ENCODE peak calls at places on chromosomes 16 and 17, in ten cellular contexts. B is Panc1; W is psoas muscle; Z is ovary; J is naive thymus-derived CD4-positive, alpha-beta T cell; P is colonic mucosa; S is H9; K is cardiac muscle cell; X is small intestine; U is heart right ventricle. M is an unnamed sample.

GRCh38 chr17:50559674-50560184 is 786 bp upstream of the CACNA1G start:
- DNase-seq in B (no peak), W (peak; percentile 53), Z (peak; percentile 79), J (peak; percentile 23), P (peak; percentile 82), S (peak; percentile 98), K (peak; percentile 69), X (peak; percentile 52), U (peak; percentile 53), M (peak; percentile 60)

GRCh38 chr16:11743308-11744074 is 834 bp upstream of the TXNDC11 start:
- DNase-seq in B (peak; percentile 32), W (peak; percentile 50), Z (peak; percentile 35), J (peak; percentile 30), P (peak; percentile 45), S (no peak), K (peak; percentile 84), X (peak; percentile 52), U (no peak), M (peak; percentile 50)

GRCh38 chr16:83420206-83420760 is 387.5 kb upstream of the HSBP1 start:
- DNase-seq in B (no peak), W (no peak), Z (no peak), J (no peak), P (no peak), S (no peak), K (peak; percentile 69), X (no peak), U (no peak), M (no peak)

GRCh38 chr16:9840761-9841665 is 341.2 kb downstream of the GRIN2A start:
- DNase-seq in B (no peak), W (no peak), Z (no peak), J (no peak), P (no peak), S (no peak), K (no peak), X (no peak), U (no peak), M (no peak)

GRCh38 chr16:53282975-53283946 is 151.0 kb upstream of the RBL2 start:
- DNase-seq in B (peak; percentile 13), W (no peak), Z (no peak), J (no peak), P (no peak), S (no peak), K (peak; percentile 62), X (peak; percentile 51), U (no peak), M (peak; percentile 70)

GRCh38 chr16:69839798-69840409 is 77.8 kb downstream of the WWP2 start:
- DNase-seq in B (no peak), W (peak; percentile 34), Z (no peak), J (no peak), P (peak; percentile 89), S (no peak), K (no peak), X (peak; percentile 91), U (peak; percentile 52), M (peak; percentile 45)

GRCh38 chr17:43662432-43663141 is 865 bp upstream of the MEOX1 start:
- DNase-seq in B (no peak), W (no peak), Z (no peak), J (no peak), P (no peak), S (no peak), K (no peak), X (no peak), U (no peak), M (peak; percentile 80)

GRCh38 chr17:36862116-36862920 is 75.0 kb upstream of the LHX1 start:
- DNase-seq in B (no peak), W (no peak), Z (no peak), J (no peak), P (no peak), S (no peak), K (no peak), X (no peak), U (no peak), M (no peak)

GRCh38 chr17:20925954-20926353 is 116.9 kb downstream of the USP22 start:
- DNase-seq in B (no peak), W (no peak), Z (no peak), J (no peak), P (no peak), S (no peak), K (no peak), X (no peak), U (no peak), M (no peak)
- H3K4me1 ChIP-seq in B (no peaks in the 10 kb centered on the region), W (no peaks in the 10 kb centered on the region), Z (peaks cover 2% of the 10 kb centered on the region), J (no peaks in the 10 kb centered on the region), P (no peaks in the 10 kb centered on the region), S (no peaks in the 10 kb centered on the region), K (no peaks in the 10 kb centered on the region), X (no peaks in the 10 kb centered on the region), U (no peaks in the 10 kb centered on the region), M (peaks cover 1% of the 10 kb centered on the region)

GRCh38 chr16:35308674-35309073 is 1849.3 kb downstream of the TP53TG3F start:
- DNase-seq in B (no peak), W (no peak), Z (no peak), J (no peak), P (no peak), S (no peak), K (no peak), X (no peak), U (no peak), M (no peak)

GRCh38 chr16:35306915-35307314 is 1847.5 kb downstream of the TP53TG3F start:
- DNase-seq in B (no peak), W (no peak), Z (no peak), J (no peak), P (no peak), S (no peak), K (no peak), X (no peak), U (no peak), M (no peak)

GRCh38 chr16:35314298-35314697 is 1854.9 kb downstream of the TP53TG3F start:
- DNase-seq in B (no peak), W (no peak), Z (no peak), J (no peak), P (no peak), S (no peak), K (no peak), X (no peak), U (no peak), M (no peak)

GRCh38 chr16:35310999-35311398 is 1851.6 kb downstream of the TP53TG3F start:
- DNase-seq in B (no peak), W (no peak), Z (no peak), J (no peak), P (no peak), S (no peak), K (no peak), X (no peak), U (no peak), M (no peak)

DNA sequence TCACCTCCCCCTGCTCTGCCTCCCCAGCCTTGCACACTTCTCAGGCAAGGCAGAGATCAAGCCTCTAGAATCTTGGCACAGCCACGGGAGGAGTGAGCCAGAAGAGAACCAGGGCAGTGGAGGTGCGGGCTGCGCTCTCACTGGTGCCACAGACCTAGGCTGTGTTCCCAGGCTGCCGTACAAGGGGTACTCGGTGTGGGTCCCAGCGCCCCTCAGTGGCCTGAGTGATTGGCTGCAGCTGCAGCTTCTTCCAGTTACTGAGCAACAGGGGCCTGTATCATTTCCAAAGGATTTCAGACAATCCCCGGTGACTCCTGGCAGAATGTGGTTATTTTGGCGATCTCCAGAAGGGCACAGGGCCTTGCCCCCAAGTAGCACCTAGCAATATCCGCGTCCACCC is 1852.1 kb downstream of the TP53TG3F start:
- DNase-seq in B (no peak), W (no peak), Z (no peak), J (no peak), P (no peak), S (no peak), K (no peak), X (no peak), U (no peak), M (no peak)
- H3K9me3 ChIP-seq in B (no peaks in the 10 kb centered on the region), W (no peaks in the 10 kb centered on the region), Z (no peaks in the 10 kb centered on the region), J (no peaks in the 10 kb centered on the region), P (peaks cover 8% of the 10 kb centered on the region), S (peaks cover 97% of the 10 kb centered on the region), K (no peaks in the 10 kb centered on the region), X (peaks cover 6% of the 10 kb centered on the region), U (no peaks in the 10 kb centered on the region), M (no peaks in the 10 kb centered on the region)

DNA sequence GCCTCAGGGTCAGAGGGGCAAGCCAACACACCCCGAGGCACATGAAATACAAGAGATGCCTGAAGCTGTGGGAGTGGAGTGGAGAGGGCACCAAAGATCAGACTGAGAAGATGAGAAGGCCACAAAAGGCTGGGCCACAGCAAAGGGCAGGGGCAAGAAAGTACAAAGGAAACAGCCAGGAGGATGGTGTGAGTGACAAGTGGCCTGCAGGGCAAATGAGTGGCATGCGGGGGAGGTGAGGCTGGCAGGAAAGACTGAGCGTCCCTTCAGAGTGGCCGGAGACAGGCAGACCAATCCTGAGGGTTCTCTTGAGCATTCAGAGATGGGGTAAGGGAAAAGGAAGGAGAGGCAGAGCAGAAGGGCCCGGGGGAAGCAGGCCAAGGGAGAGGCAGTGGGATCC is 23.2 kb downstream of the HSD11B2 start:
- DNase-seq in B (no peak), W (no peak), Z (no peak), J (no peak), P (no peak), S (no peak), K (no peak), X (no peak), U (no peak), M (no peak)
- H3K4me1 ChIP-seq in B (no peaks in the 10 kb centered on the region), W (peaks cover 94% of the 10 kb centered on the region), Z (peaks cover 45% of the 10 kb centered on the region), J (no peaks in the 10 kb centered on the region), P (peaks cover 33% of the 10 kb centered on the region), S (no peaks in the 10 kb centered on the region), K (peaks cover 27% of the 10 kb centered on the region), X (peaks cover 11% of the 10 kb centered on the region), U (peaks cover 48% of the 10 kb centered on the region), M (peaks cover 6% of the 10 kb centered on the region)

GRCh38 chr16:82074019-82074558 is 39.0 kb downstream of the HSD17B2 start:
- DNase-seq in B (no peak), W (no peak), Z (no peak), J (no peak), P (no peak), S (no peak), K (no peak), X (no peak), U (no peak), M (no peak)

GRCh38 chr16:82079892-82080291 is 44.8 kb downstream of the HSD17B2 start:
- DNase-seq in B (no peak), W (no peak), Z (no peak), J (no peak), P (no peak), S (no peak), K (no peak), X (no peak), U (no peak), M (no peak)

GRCh38 chr16:82082097-82082496 is 47.0 kb downstream of the HSD17B2 start:
- DNase-seq in B (no peak), W (no peak), Z (no peak), J (no peak), P (no peak), S (no peak), K (no peak), X (no peak), U (no peak), M (no peak)

GRCh38 chr16:82081271-82081670 is 46.2 kb downstream of the HSD17B2 start:
- DNase-seq in B (no peak), W (no peak), Z (no peak), J (no peak), P (no peak), S (no peak), K (no peak), X (peak; percentile 42), U (no peak), M (no peak)

DNA sequence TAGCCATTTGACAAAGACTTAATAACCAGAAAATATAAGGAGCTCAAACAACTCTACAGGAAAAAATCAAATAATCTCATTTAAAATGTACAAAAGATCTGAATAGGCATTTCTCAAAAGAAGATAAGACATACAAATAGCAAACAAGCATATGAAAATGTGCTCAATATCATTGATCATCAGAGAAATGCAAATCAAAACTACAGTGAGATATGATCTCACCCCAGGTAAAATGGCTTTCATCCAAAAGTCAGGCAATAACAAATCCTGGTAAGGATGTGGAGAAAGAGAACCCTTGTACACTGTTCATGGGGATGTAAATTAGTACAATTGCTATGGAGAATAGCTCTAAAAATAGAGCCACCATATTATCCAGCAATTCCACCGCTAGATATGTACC is 43.1 kb downstream of the HSD17B2 start:
- DNase-seq in B (no peak), W (no peak), Z (no peak), J (no peak), P (no peak), S (no peak), K (no peak), X (no peak), U (no peak), M (no peak)
- H3K9me3 ChIP-seq in B (no peaks in the 10 kb centered on the region), W (no peaks in the 10 kb centered on the region), Z (no peaks in the 10 kb centered on the region), J (no peaks in the 10 kb centered on the region), P (no peaks in the 10 kb centered on the region), S (no peaks in the 10 kb centered on the region), K (no peaks in the 10 kb centered on the region), X (no peaks in the 10 kb centered on the region), U (no peaks in the 10 kb centered on the region), M (no peaks in the 10 kb centered on the region)

M was measured in SJCRH30.